ENCODE peak calls at places on chromosome 13, in seven cellular contexts. D, Q, O, S, Z, B and I are unnamed samples. For H3K27me3, the result is how much of the 10 kb centered on the place peaks cover.

GRCh38 chr13:109628251-109628699 is 158.1 kb downstream of the IRS2 start:
- DNase-seq in D (no peak), Q (peak), O (no peak), S (no peak), Z (no peak), B (peak), I (peak)

GRCh38 chr13:41970022-41970421 is 9.1 kb upstream of the VWA8 start:
- DNase-seq in D (no peak), Q (no peak), O (no peak), S (no peak), Z (no peak), B (no peak), I (no peak)

GRCh38 chr13:41562083-41562482 is 104.7 kb downstream of the RGCC start:
- DNase-seq in D (peak), Q (peak), O (peak), S (no peak), Z (peak), B (peak), I (peak)

GRCh38 chr13:95032114-95032513 is 269.1 kb downstream of the ABCC4 start:
- DNase-seq in D (no peak), Q (no peak), O (no peak), S (no peak), Z (no peak), B (no peak), I (no peak)

GRCh38 chr13:80962855-80963254 is 621.9 kb upstream of the SPRY2 start:
- DNase-seq in D (no peak), Q (no peak), O (no peak), S (no peak), Z (no peak), B (no peak), I (no peak)

GRCh38 chr13:64078025-64078424 is 2662.4 kb upstream of the PCDH20 start:
- DNase-seq in D (no peak), Q (no peak), O (no peak), S (no peak), Z (no peak), B (no peak), I (no peak)

GRCh38 chr13:32538234-32538620 is 368 bp downstream of the N4BP2L2 start:
- DNase-seq in D (peak), Q (peak), O (peak), S (no peak), Z (no peak), B (peak), I (peak)

GRCh38 chr13:99150575-99151370 is 49.9 kb upstream of the UBAC2 start:
- DNase-seq in D (no peak), Q (peak), O (no peak), S (no peak), Z (no peak), B (peak), I (peak)

GRCh38 chr13:75913925-75914324 is 277.8 kb downstream of the LMO7 start:
- DNase-seq in D (no peak), Q (no peak), O (no peak), S (no peak), Z (no peak), B (no peak), I (no peak)

DNA sequence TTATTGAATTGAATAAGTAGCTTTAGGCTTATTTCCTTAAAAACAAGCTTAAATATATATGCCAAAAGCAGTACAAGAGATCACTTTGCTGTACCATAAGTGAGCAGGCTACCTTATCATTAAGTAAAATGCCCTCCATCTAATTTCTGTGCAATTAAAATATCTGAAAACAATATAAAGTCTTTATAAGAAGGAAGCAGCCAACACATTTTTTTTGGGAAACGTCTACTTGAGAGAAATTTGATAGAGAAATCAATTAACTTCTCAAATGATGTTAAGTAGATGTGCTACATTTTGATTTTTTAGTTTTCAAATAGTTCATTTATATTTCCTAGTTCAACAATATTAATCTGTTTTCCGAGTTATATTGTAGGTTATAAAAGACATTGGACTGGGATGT is 52.5 kb downstream of the GPC5 start:
- DNase-seq in D (no peak), Q (no peak), O (no peak), S (no peak), Z (no peak), B (no peak), I (no peak)
- H3K27me3 ChIP-seq in D (under half), Q (under half), O (under half), S (under half), Z (under half), B (under half), I (under half)

GRCh38 chr13:27371932-27372331 is 52.5 kb upstream of the GTF3A start:
- DNase-seq in D (no peak), Q (no peak), O (no peak), S (no peak), Z (no peak), B (no peak), I (no peak)
- H3K27me3 ChIP-seq in D (under half), Q (under half), O (under half), S (under half), Z (under half), B (under half), I (under half)

DNA sequence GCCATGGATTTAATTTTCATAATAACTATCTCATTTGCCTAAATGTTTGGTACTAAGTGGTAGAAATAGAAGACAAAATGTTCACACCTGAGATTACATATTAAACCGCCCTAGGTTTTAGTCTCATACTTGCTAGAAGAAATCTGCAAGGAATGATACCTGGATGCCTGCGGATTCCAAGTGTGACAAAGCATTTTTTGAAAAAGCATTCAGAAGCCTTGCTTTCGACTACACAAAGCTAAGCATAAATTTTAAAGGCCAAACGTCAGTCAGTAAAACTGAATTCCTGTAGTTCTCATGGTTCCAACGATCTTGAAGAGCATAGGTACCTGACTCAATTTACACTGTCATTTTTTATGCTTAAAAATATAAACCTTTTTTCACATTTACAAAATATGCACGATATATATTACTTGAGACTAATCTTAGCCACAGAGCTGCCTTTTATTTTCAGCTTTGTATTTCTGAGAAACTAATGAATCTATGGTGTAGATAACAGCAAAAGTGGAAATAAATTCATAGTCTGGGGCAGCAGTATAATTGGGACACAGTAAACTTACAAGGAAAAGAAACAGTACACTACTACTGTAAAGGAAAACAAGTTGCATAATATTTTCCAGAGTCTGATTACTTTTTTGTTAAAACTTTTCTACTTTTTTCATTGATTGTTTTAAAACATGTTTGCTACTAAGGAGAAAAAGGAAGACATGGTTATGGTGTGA is 1.2 kb upstream of the LRRC63 start:
- DNase-seq in D (no peak), Q (no peak), O (no peak), S (no peak), Z (no peak), B (no peak), I (no peak)
- H3K27me3 ChIP-seq in D (under half), Q (under half), O (under half), S (under half), Z (under half), B (under half), I (under half)

GRCh38 chr13:28338742-28339141 is 156.2 kb downstream of the FLT1 start:
- DNase-seq in D (no peak), Q (no peak), O (no peak), S (no peak), Z (no peak), B (no peak), I (no peak)
- H3K27me3 ChIP-seq in D (under half), Q (under half), O (under half), S (under half), Z (under half), B (under half), I (under half)

GRCh38 chr13:28392896-28393295 is 102.0 kb downstream of the FLT1 start:
- DNase-seq in D (no peak), Q (no peak), O (no peak), S (no peak), Z (no peak), B (peak), I (no peak)

GRCh38 chr13:28387740-28388501 is 107.0 kb downstream of the FLT1 start:
- DNase-seq in D (no peak), Q (no peak), O (no peak), S (no peak), Z (no peak), B (no peak), I (no peak)

GRCh38 chr13:28396053-28396452 is 98.9 kb downstream of the FLT1 start:
- DNase-seq in D (no peak), Q (no peak), O (no peak), S (no peak), Z (no peak), B (no peak), I (no peak)

GRCh38 chr13:28394422-28394821 is 100.5 kb downstream of the FLT1 start:
- DNase-seq in D (no peak), Q (peak), O (no peak), S (no peak), Z (no peak), B (peak), I (peak)

GRCh38 chr13:28392428-28392827 is 102.5 kb downstream of the FLT1 start:
- DNase-seq in D (no peak), Q (no peak), O (no peak), S (no peak), Z (no peak), B (peak), I (no peak)
- H3K27me3 ChIP-seq in D (under half), Q (under half), O (under half), S (under half), Z (under half), B (under half), I (under half)

GRCh38 chr13:78608254-78608704 is 4.9 kb upstream of the POU4F1 start:
- DNase-seq in D (no peak), Q (no peak), O (no peak), S (no peak), Z (no peak), B (no peak), I (no peak)
- H3K27me3 ChIP-seq in D (under half), Q (half or more), O (half or more), S (half or more), Z (half or more), B (half or more), I (half or more)

DNA sequence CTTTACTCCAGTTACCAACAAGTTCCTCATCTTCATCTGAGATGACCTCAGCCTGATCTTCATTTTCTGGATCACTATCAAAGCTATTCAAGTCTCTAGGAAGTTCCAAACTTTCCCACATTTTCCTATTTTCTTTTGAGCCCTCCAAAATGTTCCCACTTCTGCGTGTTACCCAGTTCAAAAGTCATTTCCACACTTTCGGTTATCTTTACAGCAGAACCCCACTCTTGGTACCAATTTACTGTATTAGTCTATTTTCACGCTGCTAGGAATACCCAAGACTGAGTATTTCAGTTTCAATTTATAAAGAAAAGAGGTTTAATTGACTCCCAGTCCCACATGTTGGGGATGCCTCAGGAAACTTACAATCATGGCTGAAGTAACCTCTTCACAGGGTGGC is 274.3 kb downstream of the FGF9 start:
- DNase-seq in D (no peak), Q (no peak), O (no peak), S (no peak), Z (no peak), B (no peak), I (no peak)
- H3K27me3 ChIP-seq in D (under half), Q (under half), O (under half), S (under half), Z (under half), B (under half), I (under half)

DNA sequence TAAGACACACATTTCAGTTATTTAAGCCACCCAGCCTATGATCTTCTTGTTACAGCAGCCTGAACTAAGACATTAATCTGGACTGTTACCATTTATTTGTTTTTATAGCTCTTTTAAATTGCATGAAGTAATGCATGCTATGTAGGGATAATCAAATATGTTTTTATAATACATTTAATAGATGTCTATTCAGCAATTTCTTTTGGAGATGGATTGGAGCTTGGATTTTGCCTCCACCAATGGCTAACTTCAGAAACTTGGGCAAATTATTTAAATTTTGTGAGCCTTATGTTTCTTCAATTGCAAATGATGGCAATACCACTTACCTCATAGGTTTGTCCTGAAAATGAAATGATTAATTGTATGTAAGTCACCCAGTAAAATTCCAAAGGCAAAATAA is 288.7 kb downstream of the GPC6 start:
- DNase-seq in D (no peak), Q (no peak), O (no peak), S (no peak), Z (no peak), B (no peak), I (no peak)
- H3K27me3 ChIP-seq in D (under half), Q (under half), O (under half), S (under half), Z (under half), B (under half), I (under half)

GRCh38 chr13:19148561-19148960 is 33.1 kb downstream of the TUBA3C start:
- DNase-seq in D (no peak), Q (no peak), O (no peak), S (no peak), Z (no peak), B (no peak), I (no peak)

GRCh38 chr13:19150226-19150625 is 31.4 kb downstream of the TUBA3C start:
- DNase-seq in D (no peak), Q (no peak), O (no peak), S (no peak), Z (no peak), B (no peak), I (no peak)

GRCh38 chr13:19152403-19152802 is 29.2 kb downstream of the TUBA3C start:
- DNase-seq in D (no peak), Q (no peak), O (no peak), S (no peak), Z (no peak), B (no peak), I (no peak)

GRCh38 chr13:19151581-19152263 is 29.9 kb downstream of the TUBA3C start:
- DNase-seq in D (no peak), Q (no peak), O (no peak), S (no peak), Z (no peak), B (no peak), I (no peak)

GRCh38 chr13:19150712-19151228 is 30.9 kb downstream of the TUBA3C start:
- DNase-seq in D (no peak), Q (no peak), O (no peak), S (no peak), Z (no peak), B (no peak), I (no peak)
- H3K27me3 ChIP-seq in D (under half), Q (under half), O (under half), S (under half), Z (under half), B (under half), I (under half)

DNA sequence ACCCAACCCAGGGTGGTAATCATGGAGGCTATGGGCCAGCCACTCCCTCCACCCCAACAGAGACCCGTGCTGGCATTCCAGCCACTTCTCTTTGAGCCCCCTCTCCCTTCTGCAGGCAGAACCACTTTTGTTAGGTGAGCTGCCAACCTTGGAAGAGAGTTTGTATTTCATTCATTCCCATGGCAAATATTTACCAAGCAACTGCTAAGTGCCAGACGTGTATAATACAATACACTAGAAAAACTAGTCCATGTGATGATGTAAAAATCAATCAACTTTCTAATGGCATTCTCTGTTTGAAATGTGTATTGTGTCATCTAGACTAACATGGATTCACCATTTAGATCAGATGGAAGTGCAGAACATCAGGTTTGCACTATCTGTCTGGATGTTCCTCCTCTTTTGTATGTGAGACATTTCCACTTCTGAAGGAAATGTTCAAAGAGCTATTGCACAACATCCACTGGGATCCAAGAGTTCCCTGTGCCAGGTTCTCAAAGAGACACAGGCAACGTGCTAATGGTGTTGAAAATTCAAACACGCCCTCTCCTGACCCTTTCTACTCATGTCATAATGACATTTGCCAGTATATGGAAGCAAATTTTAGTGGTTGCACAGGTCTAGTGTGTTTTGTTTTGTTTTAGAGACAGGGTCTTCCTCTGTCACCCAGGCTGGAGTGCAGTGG is 5.4 kb downstream of the MLNR start:
- DNase-seq in D (no peak), Q (peak), O (no peak), S (no peak), Z (no peak), B (peak), I (no peak)
- H3K27me3 ChIP-seq in D (under half), Q (under half), O (under half), S (under half), Z (under half), B (under half), I (under half)